ENCODE peak calls at places on chromosome 19, in nine cellular contexts. One of them, this sample, is unnamed.

GRCh38 chr19:1482361-1483066 is 3.5 kb upstream of the C19orf25 start:
- DNase-seq in colonic mucosa: no peak
- DNase-seq in caudate nucleus: no peak
- DNase-seq in left ventricle myocardium inferior: no peak
- DNase-seq in astrocyte: no peak
- DNase-seq in pancreas: no peak
- DNase-seq in GM23338: no peak
- DNase-seq in hepatocyte: no peak
- DNase-seq in CD4-positive, alpha-beta T cell: no peak
- DNase-seq in this sample: no peak

GRCh38 chr19:15304140-15304705 is 28.1 kb downstream of the BRD4 start:
- DNase-seq in colonic mucosa: no peak
- DNase-seq in caudate nucleus: no peak
- DNase-seq in left ventricle myocardium inferior: peak; percentile 40
- DNase-seq in astrocyte: no peak
- DNase-seq in pancreas: no peak
- DNase-seq in GM23338: no peak
- DNase-seq in hepatocyte: no peak
- DNase-seq in CD4-positive, alpha-beta T cell: no peak
- DNase-seq in this sample: no peak

GRCh38 chr19:1468274-1469199 is 10.5 kb downstream of the C19orf25 start:
- DNase-seq in colonic mucosa: no peak
- DNase-seq in caudate nucleus: no peak
- DNase-seq in left ventricle myocardium inferior: no peak
- DNase-seq in astrocyte: no peak
- DNase-seq in pancreas: no peak
- DNase-seq in GM23338: no peak
- DNase-seq in hepatocyte: peak; percentile 59
- DNase-seq in CD4-positive, alpha-beta T cell: no peak
- DNase-seq in this sample: no peak

GRCh38 chr19:2097330-2098327 is 914 bp downstream of the IZUMO4 start:
- DNase-seq in colonic mucosa: no peak
- DNase-seq in caudate nucleus: no peak
- DNase-seq in left ventricle myocardium inferior: no peak
- DNase-seq in astrocyte: no peak
- DNase-seq in pancreas: peak; percentile 67
- DNase-seq in GM23338: peak; percentile 48
- DNase-seq in hepatocyte: no peak
- DNase-seq in CD4-positive, alpha-beta T cell: peak; percentile 46
- DNase-seq in this sample: no peak

GRCh38 chr19:49512970-49513745 is 697 bp downstream of the FCGRT start:
- DNase-seq in colonic mucosa: peak; percentile 80
- DNase-seq in caudate nucleus: no peak
- DNase-seq in left ventricle myocardium inferior: peak; percentile 70
- DNase-seq in astrocyte: no peak
- DNase-seq in pancreas: no peak
- DNase-seq in GM23338: peak; percentile 88
- DNase-seq in hepatocyte: peak; percentile 78
- DNase-seq in CD4-positive, alpha-beta T cell: no peak
- DNase-seq in this sample: no peak

GRCh38 chr19:2049741-2050348 is 1.2 kb downstream of the MKNK2 start:
- DNase-seq in colonic mucosa: peak; percentile 93
- DNase-seq in caudate nucleus: peak; percentile 39
- DNase-seq in left ventricle myocardium inferior: peak; percentile 83
- DNase-seq in astrocyte: peak; percentile 64
- DNase-seq in pancreas: peak; percentile 94
- DNase-seq in GM23338: peak; percentile 69
- DNase-seq in hepatocyte: peak; percentile 90
- DNase-seq in CD4-positive, alpha-beta T cell: peak; percentile 54
- DNase-seq in this sample: peak; percentile 61

GRCh38 chr19:42433503-42434260 is 6.5 kb upstream of the LIPE start:
- DNase-seq in colonic mucosa: peak; percentile 97
- DNase-seq in caudate nucleus: peak; percentile 68
- DNase-seq in left ventricle myocardium inferior: peak; percentile 85
- DNase-seq in astrocyte: no peak
- DNase-seq in pancreas: peak; percentile 85
- DNase-seq in GM23338: peak; percentile 86
- DNase-seq in hepatocyte: peak; percentile 85
- DNase-seq in CD4-positive, alpha-beta T cell: peak; percentile 63
- DNase-seq in this sample: no peak

GRCh38 chr19:16283103-16283469 is 41.5 kb upstream of the KLF2 start:
- DNase-seq in colonic mucosa: no peak
- DNase-seq in caudate nucleus: no peak
- DNase-seq in left ventricle myocardium inferior: no peak
- DNase-seq in astrocyte: no peak
- DNase-seq in pancreas: no peak
- DNase-seq in GM23338: no peak
- DNase-seq in hepatocyte: no peak
- DNase-seq in CD4-positive, alpha-beta T cell: no peak
- DNase-seq in this sample: no peak

GRCh38 chr19:55658846-55659459 is 4.1 kb downstream of the U2AF2 start:
- DNase-seq in colonic mucosa: no peak
- DNase-seq in caudate nucleus: no peak
- DNase-seq in left ventricle myocardium inferior: no peak
- DNase-seq in astrocyte: no peak
- DNase-seq in pancreas: no peak
- DNase-seq in GM23338: no peak
- DNase-seq in hepatocyte: no peak
- DNase-seq in CD4-positive, alpha-beta T cell: no peak
- DNase-seq in this sample: no peak

GRCh38 chr19:12574036-12574435 is 22.8 kb upstream of the ZNF564 start:
- DNase-seq in colonic mucosa: peak; percentile 12
- DNase-seq in caudate nucleus: no peak
- DNase-seq in left ventricle myocardium inferior: no peak
- DNase-seq in astrocyte: no peak
- DNase-seq in pancreas: no peak
- DNase-seq in GM23338: peak; percentile 33
- DNase-seq in hepatocyte: no peak
- DNase-seq in CD4-positive, alpha-beta T cell: no peak
- DNase-seq in this sample: no peak

GRCh38 chr19:4521888-4522242 is 3.6 kb upstream of the PLIN4 start:
- DNase-seq in colonic mucosa: no peak
- DNase-seq in caudate nucleus: no peak
- DNase-seq in left ventricle myocardium inferior: no peak
- DNase-seq in astrocyte: no peak
- DNase-seq in pancreas: no peak
- DNase-seq in GM23338: no peak
- DNase-seq in hepatocyte: no peak
- DNase-seq in CD4-positive, alpha-beta T cell: no peak
- DNase-seq in this sample: no peak

GRCh38 chr19:40646564-40647254 is 43.7 kb downstream of the NUMBL start:
- DNase-seq in colonic mucosa: no peak
- DNase-seq in caudate nucleus: no peak
- DNase-seq in left ventricle myocardium inferior: no peak
- DNase-seq in astrocyte: no peak
- DNase-seq in pancreas: no peak
- DNase-seq in GM23338: no peak
- DNase-seq in hepatocyte: no peak
- DNase-seq in CD4-positive, alpha-beta T cell: no peak
- DNase-seq in this sample: no peak

GRCh38 chr19:54108496-54108895 is 5.8 kb downstream of the NDUFA3 start:
- DNase-seq in colonic mucosa: no peak
- DNase-seq in caudate nucleus: no peak
- DNase-seq in left ventricle myocardium inferior: no peak
- DNase-seq in astrocyte: no peak
- DNase-seq in pancreas: no peak
- DNase-seq in GM23338: no peak
- DNase-seq in hepatocyte: no peak
- DNase-seq in CD4-positive, alpha-beta T cell: no peak
- DNase-seq in this sample: no peak

GRCh38 chr19:54115071-54116063 is at the start of the genes PRPF31 and TFPT:
- DNase-seq in colonic mucosa: peak; percentile 98
- DNase-seq in caudate nucleus: peak; percentile 99
- DNase-seq in left ventricle myocardium inferior: peak; percentile 97
- DNase-seq in astrocyte: peak; percentile 97
- DNase-seq in pancreas: peak; percentile 97
- DNase-seq in GM23338: peak; percentile 100
- DNase-seq in hepatocyte: peak; percentile 98
- DNase-seq in CD4-positive, alpha-beta T cell: peak; percentile 96
- DNase-seq in this sample: peak; percentile 99

GRCh38 chr19:54109651-54110050 is 5.8 kb downstream of the TFPT start:
- DNase-seq in colonic mucosa: no peak
- DNase-seq in caudate nucleus: no peak
- DNase-seq in left ventricle myocardium inferior: no peak
- DNase-seq in astrocyte: no peak
- DNase-seq in pancreas: no peak
- DNase-seq in GM23338: no peak
- DNase-seq in hepatocyte: no peak
- DNase-seq in CD4-positive, alpha-beta T cell: no peak
- DNase-seq in this sample: no peak

DNA sequence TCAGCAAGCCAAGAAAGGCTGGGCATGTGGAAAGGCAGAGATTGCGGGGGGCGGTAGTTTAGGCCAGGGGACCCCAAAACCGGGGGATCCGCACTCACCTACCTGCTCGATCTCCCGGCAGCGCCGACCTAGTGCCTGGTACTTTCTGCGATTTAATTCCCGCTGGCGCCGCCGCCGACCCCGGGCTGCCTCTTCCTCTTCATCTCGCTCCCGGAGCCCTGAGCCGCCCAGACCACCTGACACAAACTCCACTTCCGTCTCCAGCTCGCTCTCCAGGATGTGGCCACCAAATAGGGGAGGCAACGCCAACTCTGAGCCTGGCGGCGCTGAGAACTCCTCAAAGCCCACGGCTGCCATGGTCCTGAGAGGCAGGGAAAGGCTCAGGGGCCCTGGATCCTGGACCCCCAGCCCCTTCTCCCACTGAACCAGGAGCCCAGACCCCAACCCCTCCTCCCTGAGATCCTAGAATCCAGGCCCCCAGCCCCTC is 1.1 kb downstream of the TFPT start:
- DNase-seq in colonic mucosa: peak; percentile 53
- DNase-seq in caudate nucleus: no peak
- DNase-seq in left ventricle myocardium inferior: no peak
- DNase-seq in astrocyte: peak; percentile 32
- DNase-seq in pancreas: peak; percentile 37
- DNase-seq in GM23338: peak; percentile 64
- DNase-seq in hepatocyte: peak; percentile 45
- DNase-seq in CD4-positive, alpha-beta T cell: peak; percentile 43
- DNase-seq in this sample: no peak
- H3K27ac ChIP-seq in colonic mucosa: peak overlapping the region; percentile 87
- H3K27ac ChIP-seq in caudate nucleus: peak overlapping the region; percentile 95
- H3K27ac ChIP-seq in left ventricle myocardium inferior: peak overlapping the region; percentile 93
- H3K27ac ChIP-seq in astrocyte: peak overlapping the region; percentile 88
- H3K27ac ChIP-seq in pancreas: no peak overlapping the region
- H3K27ac ChIP-seq in GM23338: no peak overlapping the region
- H3K27ac ChIP-seq in hepatocyte: no peak overlapping the region
- H3K27ac ChIP-seq in CD4-positive, alpha-beta T cell: peak overlapping the region; percentile 65
- H3K27ac ChIP-seq in this sample: peak overlapping the region; percentile 87

GRCh38 chr19:54473071-54473941 is at the start of gene CDC42EP5:
- DNase-seq in colonic mucosa: peak; percentile 88
- DNase-seq in caudate nucleus: no peak
- DNase-seq in left ventricle myocardium inferior: peak; percentile 82
- DNase-seq in astrocyte: peak; percentile 73
- DNase-seq in pancreas: no peak
- DNase-seq in GM23338: peak; percentile 46
- DNase-seq in hepatocyte: peak; percentile 93
- DNase-seq in CD4-positive, alpha-beta T cell: no peak
- DNase-seq in this sample: no peak

GRCh38 chr19:54470991-54471782 is 1.9 kb downstream of the CDC42EP5 start:
- DNase-seq in colonic mucosa: peak; percentile 63
- DNase-seq in caudate nucleus: peak; percentile 8
- DNase-seq in left ventricle myocardium inferior: peak; percentile 52
- DNase-seq in astrocyte: no peak
- DNase-seq in pancreas: no peak
- DNase-seq in GM23338: peak; percentile 69
- DNase-seq in hepatocyte: peak; percentile 56
- DNase-seq in CD4-positive, alpha-beta T cell: no peak
- DNase-seq in this sample: peak; percentile 47

GRCh38 chr19:54469496-54469934 is 3.6 kb downstream of the CDC42EP5 start:
- DNase-seq in colonic mucosa: peak; percentile 78
- DNase-seq in caudate nucleus: no peak
- DNase-seq in left ventricle myocardium inferior: peak; percentile 67
- DNase-seq in astrocyte: no peak
- DNase-seq in pancreas: no peak
- DNase-seq in GM23338: no peak
- DNase-seq in hepatocyte: no peak
- DNase-seq in CD4-positive, alpha-beta T cell: no peak
- DNase-seq in this sample: no peak

GRCh38 chr19:54473983-54474382 is 887 bp upstream of the CDC42EP5 start:
- DNase-seq in colonic mucosa: no peak
- DNase-seq in caudate nucleus: no peak
- DNase-seq in left ventricle myocardium inferior: no peak
- DNase-seq in astrocyte: no peak
- DNase-seq in pancreas: no peak
- DNase-seq in GM23338: no peak
- DNase-seq in hepatocyte: no peak
- DNase-seq in CD4-positive, alpha-beta T cell: no peak
- DNase-seq in this sample: no peak

GRCh38 chr19:54470276-54470887 is 2.7 kb downstream of the CDC42EP5 start:
- DNase-seq in colonic mucosa: no peak
- DNase-seq in caudate nucleus: no peak
- DNase-seq in left ventricle myocardium inferior: no peak
- DNase-seq in astrocyte: no peak
- DNase-seq in pancreas: no peak
- DNase-seq in GM23338: no peak
- DNase-seq in hepatocyte: no peak
- DNase-seq in CD4-positive, alpha-beta T cell: no peak
- DNase-seq in this sample: no peak
- H3K27ac ChIP-seq in colonic mucosa: peak overlapping the region; percentile 99
- H3K27ac ChIP-seq in caudate nucleus: no peak overlapping the region
- H3K27ac ChIP-seq in left ventricle myocardium inferior: peak overlapping the region; percentile 90
- H3K27ac ChIP-seq in astrocyte: no peak overlapping the region
- H3K27ac ChIP-seq in pancreas: peak overlapping the region; percentile 91
- H3K27ac ChIP-seq in GM23338: no peak overlapping the region
- H3K27ac ChIP-seq in hepatocyte: peak overlapping the region; percentile 6
- H3K27ac ChIP-seq in CD4-positive, alpha-beta T cell: no peak overlapping the region
- H3K27ac ChIP-seq in this sample: peak overlapping the region; percentile 67

DNA sequence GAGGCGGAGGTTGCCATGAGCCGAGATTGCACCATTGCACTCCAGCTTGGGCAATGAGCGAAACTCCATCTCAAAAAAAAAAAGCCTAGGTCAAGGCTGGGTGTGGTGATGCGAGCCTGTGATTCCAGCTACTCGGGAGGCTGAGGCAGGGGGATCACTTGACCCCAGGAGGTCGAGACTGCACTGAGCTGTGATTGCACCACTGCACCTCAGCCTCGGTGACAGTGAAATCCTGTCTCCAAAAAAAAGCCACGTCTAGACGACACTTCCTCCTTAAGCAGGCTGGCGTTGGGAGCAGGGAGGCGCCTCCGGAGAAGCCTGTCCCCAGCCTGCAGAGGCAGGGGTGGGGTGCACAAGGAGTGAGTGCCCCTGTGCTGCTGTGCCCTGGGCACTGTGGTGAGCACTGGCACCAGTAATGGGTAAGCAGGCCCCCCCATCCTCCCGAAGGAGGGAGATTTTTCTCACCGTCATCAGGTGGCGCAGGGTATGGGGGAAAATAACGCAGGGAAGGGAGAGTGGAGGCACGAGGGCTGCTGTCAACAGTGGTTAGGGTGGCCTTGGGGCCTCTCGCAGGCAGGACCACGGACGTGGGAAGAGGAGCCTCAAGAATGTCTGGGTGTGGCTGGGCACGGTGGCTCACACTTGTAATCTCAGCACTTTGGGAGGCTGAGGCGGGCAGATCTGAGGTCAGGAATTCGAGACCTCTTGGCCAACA is 701 bp downstream of the P2RY11 start:
- DNase-seq in colonic mucosa: no peak
- DNase-seq in caudate nucleus: no peak
- DNase-seq in left ventricle myocardium inferior: no peak
- DNase-seq in astrocyte: no peak
- DNase-seq in pancreas: no peak
- DNase-seq in GM23338: no peak
- DNase-seq in hepatocyte: no peak
- DNase-seq in CD4-positive, alpha-beta T cell: peak; percentile 76
- DNase-seq in this sample: no peak
- H3K27ac ChIP-seq in colonic mucosa: peak overlapping the region; percentile 32
- H3K27ac ChIP-seq in caudate nucleus: peak overlapping the region; percentile 52
- H3K27ac ChIP-seq in left ventricle myocardium inferior: peak overlapping the region; percentile 12
- H3K27ac ChIP-seq in astrocyte: no peak overlapping the region
- H3K27ac ChIP-seq in pancreas: no peak overlapping the region
- H3K27ac ChIP-seq in GM23338: peak overlapping the region; percentile 83
- H3K27ac ChIP-seq in hepatocyte: no peak overlapping the region
- H3K27ac ChIP-seq in CD4-positive, alpha-beta T cell: peak overlapping the region; percentile 47
- H3K27ac ChIP-seq in this sample: peak overlapping the region; percentile 73

GRCh38 chr19:35211545-35212230 is 16.9 kb downstream of the FAM187B start:
- DNase-seq in colonic mucosa: peak; percentile 53
- DNase-seq in caudate nucleus: no peak
- DNase-seq in left ventricle myocardium inferior: peak; percentile 33
- DNase-seq in astrocyte: no peak
- DNase-seq in pancreas: peak; percentile 42
- DNase-seq in GM23338: no peak
- DNase-seq in hepatocyte: no peak
- DNase-seq in CD4-positive, alpha-beta T cell: peak; percentile 91
- DNase-seq in this sample: no peak
- H3K27ac ChIP-seq in colonic mucosa: peak overlapping the region; percentile 44
- H3K27ac ChIP-seq in caudate nucleus: peak overlapping the region; percentile 52
- H3K27ac ChIP-seq in left ventricle myocardium inferior: peak overlapping the region; percentile 58
- H3K27ac ChIP-seq in astrocyte: no peak overlapping the region
- H3K27ac ChIP-seq in pancreas: peak overlapping the region; percentile 52
- H3K27ac ChIP-seq in GM23338: no peak overlapping the region
- H3K27ac ChIP-seq in hepatocyte: no peak overlapping the region
- H3K27ac ChIP-seq in CD4-positive, alpha-beta T cell: peak overlapping the region; percentile 95
- H3K27ac ChIP-seq in this sample: no peak overlapping the region